ENCODE peak calls at places on chromosomes 7 and 10, in four cellular contexts. L, G, N and R are unnamed samples. For H3K9me3, the result is how much of the 10 kb centered on the place peaks cover.

GRCh38 chr7:37320840-37321468 is 127.7 kb downstream of the ELMO1 start:
- DNase-seq in G (no peak), L (no peak), N (no peak), R (no peak)

GRCh38 chr10:126321455-126321854 is 66.8 kb downstream of the ADAM12 start:
- DNase-seq in G (peak), L (no peak), N (no peak), R (no peak)

GRCh38 chr10:6200588-6201510 is 1.9 kb upstream of the PFKFB3 start:
- DNase-seq in N (peak), L (peak), G (peak), R (peak)

GRCh38 chr10:102743078-102743587 is 615 bp upstream of the WBP1L start:
- DNase-seq in G (no peak), L (no peak), N (no peak), R (no peak)

GRCh38 chr10:71708301-71708703 is 11.3 kb downstream of the C10orf105 start:
- DNase-seq in L (peak), G (no peak), N (no peak), R (peak)

GRCh38 chr10:79112898-79113431 is 44.2 kb downstream of the ZMIZ1 start:
- DNase-seq in G (peak), L (no peak), N (peak), R (peak)

GRCh38 chr7:135164357-135165021 is 6.0 kb downstream of the CYREN start:
- DNase-seq in N (peak), L (no peak), G (no peak), R (no peak)

GRCh38 chr10:49191349-49191748 is 3.2 kb upstream of the TMEM273 start:
- DNase-seq in L (no peak), N (no peak), G (no peak), R (no peak)

GRCh38 chr7:74104702-74105101 is 21.1 kb downstream of the LIMK1 start:
- DNase-seq in L (no peak), G (no peak), N (peak), R (no peak)

GRCh38 chr7:39507866-39508551 is 58.2 kb upstream of the YAE1 start:
- DNase-seq in N (no peak), L (no peak), G (no peak), R (no peak)

GRCh38 chr7:129684777-129685176 is 73.3 kb downstream of the NRF1 start:
- DNase-seq in G (no peak), L (no peak), N (no peak), R (no peak)

GRCh38 chr7:114426824-114427223 is 12.2 kb downstream of the FOXP2 start:
- DNase-seq in G (no peak), N (no peak), L (no peak), R (no peak)

GRCh38 chr10:47047577-47048532 is 136.6 kb downstream of the PTPN20 start:
- DNase-seq in L (peak), N (peak), G (peak), R (peak)

GRCh38 chr7:121302214-121302745 is 26.5 kb upstream of the WNT16 start:
- DNase-seq in G (no peak), N (no peak), L (no peak), R (no peak)

GRCh38 chr10:131315343-131315742 is 3.8 kb upstream of the TCERG1L start:
- DNase-seq in G (no peak), L (no peak), N (no peak), R (no peak)

GRCh38 chr10:101901340-101901739 is 57.7 kb upstream of the KCNIP2 start:
- DNase-seq in L (no peak), N (no peak), G (no peak), R (no peak)

GRCh38 chr7:151408839-151409554 is 841 bp downstream of the WDR86 start:
- DNase-seq in G (no peak), L (peak), N (no peak), R (no peak)

GRCh38 chr10:27620425-27621397 is 116.6 kb downstream of the RAB18 start:
- DNase-seq in G (peak), L (no peak), N (peak), R (no peak)

GRCh38 chr7:93629291-93629801 is 54.8 kb upstream of the CALCR start:
- DNase-seq in N (no peak), L (no peak), G (no peak), R (no peak)

GRCh38 chr7:93890464-93891068 is at the start of gene TFPI2:
- DNase-seq in L (no peak), G (peak), N (no peak), R (peak)

GRCh38 chr10:113689057-113689456 is 9.3 kb downstream of the CASP7 start:
- DNase-seq in N (no peak), G (no peak), L (no peak), R (no peak)

GRCh38 chr10:113692271-113692670 is 12.6 kb downstream of the CASP7 start:
- DNase-seq in G (no peak), L (no peak), N (no peak), R (no peak)

GRCh38 chr10:113691381-113691780 is 11.7 kb downstream of the CASP7 start:
- DNase-seq in N (no peak), G (no peak), L (no peak), R (no peak)

GRCh38 chr10:113689574-113689973 is 9.9 kb downstream of the CASP7 start:
- DNase-seq in N (no peak), L (no peak), G (no peak), R (no peak)

DNA sequence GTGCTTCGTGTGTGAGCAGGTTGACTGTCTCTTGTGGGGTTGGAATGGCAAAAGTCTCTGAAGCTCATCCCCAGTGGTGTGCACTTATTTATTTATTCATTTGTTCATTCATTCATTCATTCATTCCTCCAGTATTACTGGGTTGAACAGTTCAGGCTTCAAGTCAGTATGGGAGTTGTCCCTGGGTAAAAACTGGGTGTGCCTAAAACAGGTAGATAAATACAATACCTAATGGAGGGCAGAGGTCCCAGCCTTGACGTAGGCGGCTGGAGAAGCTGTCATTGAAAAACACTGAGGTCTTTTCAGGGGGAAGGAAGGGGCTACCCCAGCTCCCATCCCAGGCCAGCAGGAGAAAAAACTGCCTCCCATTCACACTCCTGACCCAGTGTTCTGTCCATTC is 11.0 kb downstream of the CASP7 start:
- DNase-seq in G (no peak), L (no peak), N (no peak), R (no peak)
- H3K9me3 ChIP-seq in G (under half), L (under half), N (under half), R (under half)

DNA sequence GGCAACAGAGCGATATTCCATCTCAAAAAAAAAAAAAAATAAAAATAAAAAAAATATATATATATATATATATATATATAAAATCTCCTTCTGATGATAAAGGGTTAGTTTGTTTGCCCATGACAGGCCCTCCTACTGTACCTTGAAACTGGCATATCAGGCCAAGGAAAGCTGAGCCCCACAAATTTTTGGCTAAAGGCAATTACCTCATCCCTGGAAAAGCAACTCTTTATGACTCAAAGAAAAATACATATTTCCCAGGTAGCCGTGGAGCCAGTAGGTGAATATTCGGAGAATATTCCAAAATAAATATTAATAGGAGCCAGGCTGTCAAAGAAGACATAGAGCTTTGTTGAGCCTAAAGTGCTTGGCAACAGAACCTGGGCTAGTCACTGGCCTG is 245.1 kb downstream of the GALNT17 start:
- DNase-seq in L (no peak), G (no peak), N (no peak), R (no peak)
- H3K9me3 ChIP-seq in L (under half), G (under half), N (under half), R (under half)

DNA sequence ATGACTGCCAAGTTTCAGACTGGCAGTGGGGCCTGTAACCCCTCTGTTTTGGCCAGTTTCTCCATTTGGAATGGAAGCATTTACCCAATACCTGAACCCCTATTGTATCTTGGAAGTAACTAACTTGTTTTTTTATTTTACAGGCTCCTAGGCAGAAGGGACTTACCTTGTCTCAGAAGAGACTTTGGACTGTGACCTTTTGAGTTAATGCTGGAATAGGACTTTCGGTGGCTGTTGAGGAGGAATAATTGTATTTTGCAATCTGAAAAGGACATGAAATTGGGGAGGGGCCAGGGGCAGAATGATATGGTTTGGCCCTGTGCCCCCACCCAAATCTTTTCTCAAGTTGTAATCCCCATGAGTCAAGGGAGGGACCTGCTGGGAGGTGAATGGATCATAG is 20.0 kb upstream of the MKLN1 start:
- DNase-seq in N (no peak), G (no peak), L (no peak), R (no peak)
- H3K9me3 ChIP-seq in N (under half), G (under half), L (under half), R (under half)

DNA sequence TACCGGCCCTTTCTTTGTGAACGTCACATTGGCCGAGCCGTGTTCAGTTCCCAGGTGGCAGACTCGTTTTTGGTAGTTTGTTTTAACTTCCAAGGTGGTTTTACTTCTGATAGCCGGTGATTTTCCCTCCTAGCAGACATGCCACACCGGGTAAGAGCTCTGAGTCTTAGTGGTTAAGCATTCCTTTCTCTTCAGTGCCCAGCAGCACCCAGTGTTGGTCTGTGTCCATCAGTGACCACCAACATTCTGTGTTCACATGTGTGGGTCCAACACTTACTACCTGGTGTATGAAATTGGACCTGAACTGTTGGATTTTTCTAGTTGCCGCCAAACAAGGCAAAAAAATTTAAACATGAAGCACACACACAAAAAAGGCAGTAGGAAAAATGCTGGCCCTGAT is 9.9 kb upstream of the CSGALNACT2 start:
- DNase-seq in G (no peak), N (no peak), L (no peak), R (no peak)
- H3K9me3 ChIP-seq in G (under half), N (under half), L (under half), R (under half)

GRCh38 chr10:108817572-108817971 is 1105.7 kb downstream of the XPNPEP1 start:
- DNase-seq in N (no peak), G (no peak), L (no peak), R (no peak)

GRCh38 chr10:108812296-108812695 is 1111.0 kb downstream of the XPNPEP1 start:
- DNase-seq in G (no peak), N (no peak), L (no peak), R (no peak)

GRCh38 chr10:108817125-108817524 is 1106.2 kb downstream of the XPNPEP1 start:
- DNase-seq in L (no peak), N (no peak), G (no peak), R (no peak)

GRCh38 chr10:108808228-108808627 is 1115.1 kb downstream of the XPNPEP1 start:
- DNase-seq in N (no peak), G (no peak), L (no peak), R (no peak)

DNA sequence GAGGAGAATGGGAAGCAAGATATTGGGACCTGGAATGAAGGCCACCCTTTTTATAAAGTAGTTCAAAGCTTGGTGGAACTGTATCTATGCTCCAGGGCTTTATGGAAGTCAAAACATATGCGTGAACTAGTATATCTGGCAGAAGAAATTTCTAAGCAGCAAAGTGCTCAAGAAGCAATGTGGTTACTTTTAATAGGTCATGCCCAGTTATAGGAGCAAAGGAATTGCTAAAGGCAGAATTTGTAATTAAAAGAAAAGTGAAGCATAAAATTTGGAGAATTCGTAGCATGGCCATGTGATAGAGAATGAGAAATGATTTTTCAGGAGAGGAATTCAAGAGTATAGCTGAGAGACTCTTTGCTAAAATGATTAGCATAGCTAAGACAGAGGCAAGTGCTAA is 1110.4 kb downstream of the XPNPEP1 start:
- DNase-seq in N (no peak), G (no peak), L (no peak), R (no peak)
- H3K9me3 ChIP-seq in N (under half), G (under half), L (under half), R (under half)

GRCh38 chr10:21827308-21827707 is 176.2 kb downstream of the DNAJC1 start:
- DNase-seq in N (no peak), L (no peak), G (no peak), R (no peak)
- H3K9me3 ChIP-seq in N (under half), L (under half), G (under half), R (under half)

GRCh38 chr10:82249141-82249540 is 374.1 kb downstream of the NRG3 start:
- DNase-seq in N (no peak), L (no peak), G (no peak), R (no peak)
- H3K9me3 ChIP-seq in N (under half), L (under half), G (under half), R (under half)

DNA sequence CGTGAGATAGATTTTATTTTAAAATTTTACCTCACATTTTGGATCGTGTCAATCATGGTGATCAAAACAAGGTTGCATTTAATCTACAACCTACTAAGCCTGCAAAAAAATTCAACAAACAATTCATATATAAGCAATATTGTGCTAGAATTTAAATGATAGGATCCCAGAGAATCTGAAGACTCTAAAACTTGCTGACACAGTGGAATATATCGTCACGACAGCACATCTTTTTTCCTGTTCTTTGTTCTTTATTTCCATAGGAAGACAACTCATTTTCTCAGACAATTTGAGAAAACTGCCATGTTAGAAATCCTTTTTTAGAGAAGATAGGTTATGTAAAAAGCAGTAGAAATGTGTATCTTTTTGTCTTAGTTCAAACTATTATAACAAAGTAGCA is 820.2 kb upstream of the CELF2 start:
- DNase-seq in L (no peak), G (no peak), N (no peak), R (no peak)
- H3K9me3 ChIP-seq in L (under half), G (under half), N (under half), R (under half)

GRCh38 chr7:153910604-153911003 is 141.6 kb upstream of the DPP6 start:
- DNase-seq in N (no peak), L (no peak), G (no peak), R (no peak)
- H3K9me3 ChIP-seq in N (under half), L (under half), G (under half), R (under half)

GRCh38 chr10:34063592-34063991 is 729.1 kb upstream of the NRP1 start:
- DNase-seq in N (no peak), G (no peak), L (no peak), R (no peak)

GRCh38 chr10:34058922-34059614 is 724.6 kb upstream of the NRP1 start:
- DNase-seq in N (no peak), L (no peak), G (no peak), R (no peak)

GRCh38 chr10:34061846-34062245 is 727.4 kb upstream of the NRP1 start:
- DNase-seq in N (no peak), L (no peak), G (no peak), R (no peak)
- H3K9me3 ChIP-seq in N (under half), L (under half), G (under half), R (under half)